ENCODE peak calls at places on chromosomes 12 and 14, in four cellular contexts. One of them, this sample, is unnamed.

GRCh38 chr14:74572829-74573360 is 39.1 kb downstream of the LTBP2 start:
- DNase-seq in upper lobe of right lung: no peak
- DNase-seq in fibroblast of the aortic adventitia: no peak
- DNase-seq in BJ: no peak
- DNase-seq in this sample: no peak

GRCh38 chr12:70664463-70664862 is 27.2 kb upstream of the PTPRB start:
- DNase-seq in upper lobe of right lung: no peak
- DNase-seq in fibroblast of the aortic adventitia: peak; percentile 43
- DNase-seq in BJ: no peak
- DNase-seq in this sample: no peak

GRCh38 chr12:93273834-93274705 is 103.7 kb upstream of the NUDT4 start:
- DNase-seq in upper lobe of right lung: no peak
- DNase-seq in fibroblast of the aortic adventitia: no peak
- DNase-seq in BJ: no peak
- DNase-seq in this sample: no peak

GRCh38 chr12:75823475-75823874 is 208.1 kb downstream of the PHLDA1 start:
- DNase-seq in upper lobe of right lung: no peak
- DNase-seq in fibroblast of the aortic adventitia: no peak
- DNase-seq in BJ: no peak
- DNase-seq in this sample: no peak

GRCh38 chr14:100348779-100349708 is 25.9 kb downstream of the SLC25A47 start:
- DNase-seq in upper lobe of right lung: no peak
- DNase-seq in fibroblast of the aortic adventitia: no peak
- DNase-seq in BJ: no peak
- DNase-seq in this sample: no peak

GRCh38 chr14:56686416-56686815 is 106.8 kb downstream of the TMEM260 start:
- DNase-seq in upper lobe of right lung: no peak
- DNase-seq in fibroblast of the aortic adventitia: no peak
- DNase-seq in BJ: no peak
- DNase-seq in this sample: no peak

GRCh38 chr12:29012673-29013072 is 136.4 kb upstream of the FAR2 start:
- DNase-seq in upper lobe of right lung: no peak
- DNase-seq in fibroblast of the aortic adventitia: no peak
- DNase-seq in BJ: no peak
- DNase-seq in this sample: no peak

GRCh38 chr14:74896400-74896799 is 14.7 kb downstream of the DLST start:
- DNase-seq in upper lobe of right lung: no peak
- DNase-seq in fibroblast of the aortic adventitia: no peak
- DNase-seq in BJ: no peak
- DNase-seq in this sample: no peak

GRCh38 chr14:22084393-22085281 is 411.0 kb upstream of the OR4E1 start:
- DNase-seq in upper lobe of right lung: no peak
- DNase-seq in fibroblast of the aortic adventitia: peak; percentile 70
- DNase-seq in BJ: no peak
- DNase-seq in this sample: peak; percentile 11

GRCh38 chr14:64539186-64539552 is 1.4 kb upstream of the HSPA2 start:
- DNase-seq in upper lobe of right lung: no peak
- DNase-seq in fibroblast of the aortic adventitia: no peak
- DNase-seq in BJ: no peak
- DNase-seq in this sample: no peak

GRCh38 chr14:22002860-22003284 is 329.3 kb upstream of the OR4E1 start:
- DNase-seq in upper lobe of right lung: no peak
- DNase-seq in fibroblast of the aortic adventitia: no peak
- DNase-seq in BJ: no peak
- DNase-seq in this sample: no peak

This sample was measured in AG09319.